ENCODE peak calls at places on chromosomes 5 and 9, in five cellular contexts. B is aorta; Y is D341Med; I is head of caudate nucleus; Q is stimulated activated naive CD8-positive, alpha-beta T cell treated with anti-CD3 and anti-CD28 coated beads, Interleukin-15, amount 100 ng/mL, for 72 hours. O is an unnamed sample.

GRCh38 chr9:135530146-135530545 is 8.9 kb downstream of the LCN1 start:
- DNase-seq in I (no peak), Y (no peak), B (no peak), Q (no peak), O (no peak)

GRCh38 chr5:169350759-169351240 is 49.9 kb upstream of the SLIT3 start:
- DNase-seq in B (peak; percentile 84), Q (no peak), Y (no peak), I (no peak), O (peak; percentile 1)

GRCh38 chr9:126522957-126523356 is 90.8 kb upstream of the LMX1B start:
- DNase-seq in Y (no peak), Q (no peak), I (no peak), B (peak; percentile 41), O (no peak)

GRCh38 chr5:154646841-154647759 is 108.1 kb upstream of the LARP1 start:
- DNase-seq in I (peak; percentile 17), Y (no peak), Q (peak; percentile 32), B (peak; percentile 78), O (no peak)

GRCh38 chr9:113492343-113493079 is 29.0 kb downstream of the RGS3 start:
- DNase-seq in B (no peak), Q (no peak), I (no peak), Y (no peak), O (no peak)

GRCh38 chr9:2290382-2290781 is 275.2 kb downstream of the SMARCA2 start:
- DNase-seq in I (no peak), Y (no peak), B (no peak), Q (no peak), O (no peak)

GRCh38 chr9:71721786-71722295 is 46.5 kb downstream of the CEMIP2 start:
- DNase-seq in I (no peak), B (no peak), Q (no peak), Y (no peak), O (no peak)

GRCh38 chr5:53323943-53324642 is 156.3 kb upstream of the FST start:
- DNase-seq in B (no peak), I (no peak), Q (peak; percentile 7), Y (no peak), O (no peak)

GRCh38 chr9:130129425-130130061 is 42.7 kb upstream of the NCS1 start:
- DNase-seq in I (no peak), Y (no peak), Q (peak; percentile 35), B (no peak), O (no peak)

GRCh38 chr5:120463991-120464626 is at the start of gene PRR16:
- DNase-seq in Y (peak; percentile 89), B (peak; percentile 89), Q (no peak), I (peak; percentile 64), O (peak; percentile 61)

GRCh38 chr5:168365581-168366081 is 74.2 kb downstream of the WWC1 start:
- DNase-seq in Q (no peak), B (no peak), I (no peak), Y (no peak), O (no peak)

GRCh38 chr5:173331956-173332479 is 3.8 kb upstream of the STC2 start:
- DNase-seq in B (peak; percentile 94), I (peak; percentile 85), Y (peak; percentile 88), Q (peak; percentile 91), O (peak; percentile 77)

GRCh38 chr5:68911840-68912690 is 181.7 kb upstream of the SLC30A5 start:
- DNase-seq in Q (no peak), Y (no peak), B (no peak), I (no peak), O (no peak)

GRCh38 chr9:37037744-37038640 is 3.9 kb upstream of the PAX5 start:
- DNase-seq in I (no peak), Q (peak; percentile 37), Y (no peak), B (peak; percentile 74), O (no peak)

GRCh38 chr9:123528521-123528920 is 172.5 kb downstream of the CRB2 start:
- DNase-seq in I (no peak), Q (no peak), Y (no peak), B (no peak), O (peak; percentile 77)

GRCh38 chr5:168670881-168671575 is 91.9 kb upstream of the PANK3 start:
- DNase-seq in Y (no peak), I (no peak), Q (no peak), B (no peak), O (peak; percentile 63)

GRCh38 chr5:76867827-76868693 is 18.2 kb downstream of the S100Z start:
- DNase-seq in Q (peak; percentile 61), I (peak; percentile 79), B (no peak), Y (peak; percentile 73), O (peak; percentile 87)

O was measured in NCI-H82.